ENCODE peak calls at places on chromosomes 11 and 22, in six cellular contexts. W is PC-3, N is upper lobe of left lung, S is thoracic aorta, Y is body of pancreas, A is lung. M is an unnamed sample.

GRCh38 chr11:86814775-86815174 is 14.4 kb downstream of the PRSS23 start:
- ATAC-seq in S (peak; percentile 25), N (no peak), Y (no peak), W (peak; percentile 22), A (no peak), M (no peak)

GRCh38 chr11:43913829-43914380 is 28.5 kb upstream of the C11orf96 start:
- ATAC-seq in A (no peak), N (no peak), S (no peak), Y (no peak), W (no peak), M (no peak)

GRCh38 chr22:49177666-49178065 is 650.0 kb downstream of the BRD1 start:
- ATAC-seq in A (no peak), N (no peak), S (no peak), Y (no peak), W (no peak), M (no peak)

GRCh38 chr11:113850188-113850587 is 25.2 kb downstream of the USP28 start:
- ATAC-seq in S (no peak), W (no peak), N (no peak), A (no peak), Y (no peak), M (no peak)

GRCh38 chr11:77397631-77398030 is 76.3 kb downstream of the PAK1 start:
- ATAC-seq in W (no peak), N (no peak), S (no peak), A (no peak), Y (no peak), M (no peak)

GRCh38 chr22:37560682-37561208 is 465 bp downstream of the CDC42EP1 start:
- ATAC-seq in W (peak; percentile 7), A (no peak), N (no peak), S (peak; percentile 31), Y (peak; percentile 20), M (peak; percentile 34)

GRCh38 chr11:107623183-107623582 is 32.2 kb downstream of the ELMOD1 start:
- ATAC-seq in W (peak; percentile 38), Y (no peak), S (no peak), N (no peak), A (peak; percentile 34), M (no peak)

GRCh38 chr22:19896665-19897355 is 42.1 kb upstream of the GNB1L start:
- ATAC-seq in S (no peak), A (no peak), W (no peak), N (no peak), Y (no peak), M (no peak)

GRCh38 chr11:32348502-32348901 is 86.8 kb downstream of the WT1 start:
- ATAC-seq in Y (no peak), S (no peak), A (no peak), N (no peak), W (no peak), M (no peak)

GRCh38 chr11:64591257-64592233 is 525 bp downstream of the SLC22A12 start:
- ATAC-seq in S (no peak), A (no peak), Y (no peak), N (no peak), W (no peak), M (no peak)

GRCh38 chr11:78645226-78646202 is 70.8 kb upstream of the NARS2 start:
- ATAC-seq in A (peak; percentile 85), S (no peak), W (peak; percentile 73), Y (peak; percentile 81), N (peak; percentile 83), M (peak; percentile 46)

GRCh38 chr11:19598456-19598855 is 114.2 kb upstream of the NAV2 start:
- ATAC-seq in W (no peak), S (no peak), A (no peak), N (no peak), Y (no peak), M (no peak)

GRCh38 chr11:69320326-69320725 is 26.4 kb downstream of the MYEOV start:
- ATAC-seq in W (peak; percentile 21), A (no peak), S (no peak), Y (peak; percentile 87), N (no peak), M (no peak)

GRCh38 chr22:44732017-44732561 is 20.3 kb upstream of the ARHGAP8 start:
- ATAC-seq in Y (no peak), N (no peak), S (no peak), W (no peak), A (no peak), M (no peak)

GRCh38 chr11:88414385-88414861 is 76.9 kb upstream of the CTSC start:
- ATAC-seq in N (peak; percentile 63), Y (peak; percentile 21), A (peak; percentile 50), W (peak; percentile 16), S (no peak), M (no peak)

GRCh38 chr11:67504023-67504949 is 877 bp downstream of the PITPNM1 start:
- ATAC-seq in A (no peak), N (no peak), W (no peak), S (no peak), Y (no peak), M (no peak)

GRCh38 chr11:60848714-60849151 is 6.8 kb downstream of the CCDC86 start:
- ATAC-seq in A (no peak), W (no peak), Y (no peak), S (no peak), N (no peak), M (no peak)

GRCh38 chr11:134425413-134425812 is 13.4 kb upstream of the B3GAT1 start:
- ATAC-seq in N (no peak), A (no peak), W (no peak), Y (no peak), S (no peak), M (no peak)

GRCh38 chr22:18000441-18001039 is 23.8 kb downstream of the MICAL3 start:
- ATAC-seq in S (no peak), Y (no peak), N (no peak), A (peak; percentile 3), W (peak; percentile 6), M (no peak)

GRCh38 chr11:47269002-47269828 is 718 bp upstream of the MADD start:
- ATAC-seq in Y (peak; percentile 88), N (peak; percentile 96), A (peak; percentile 94), W (peak; percentile 70), S (peak; percentile 78), M (peak; percentile 94)

GRCh38 chr11:47271328-47271727 is 1.4 kb downstream of the MADD start:
- ATAC-seq in S (no peak), A (no peak), N (no peak), Y (no peak), W (no peak), M (no peak)

GRCh38 chr11:47271961-47272661 is 2.2 kb downstream of the MADD start:
- ATAC-seq in N (no peak), Y (no peak), A (no peak), W (no peak), S (no peak), M (no peak)

GRCh38 chr11:47269829-47270305 is at the start of gene MADD:
- ATAC-seq in A (peak; percentile 93), Y (peak; percentile 88), W (peak; percentile 83), N (peak; percentile 94), S (peak; percentile 66), M (peak; percentile 94)

DNA sequence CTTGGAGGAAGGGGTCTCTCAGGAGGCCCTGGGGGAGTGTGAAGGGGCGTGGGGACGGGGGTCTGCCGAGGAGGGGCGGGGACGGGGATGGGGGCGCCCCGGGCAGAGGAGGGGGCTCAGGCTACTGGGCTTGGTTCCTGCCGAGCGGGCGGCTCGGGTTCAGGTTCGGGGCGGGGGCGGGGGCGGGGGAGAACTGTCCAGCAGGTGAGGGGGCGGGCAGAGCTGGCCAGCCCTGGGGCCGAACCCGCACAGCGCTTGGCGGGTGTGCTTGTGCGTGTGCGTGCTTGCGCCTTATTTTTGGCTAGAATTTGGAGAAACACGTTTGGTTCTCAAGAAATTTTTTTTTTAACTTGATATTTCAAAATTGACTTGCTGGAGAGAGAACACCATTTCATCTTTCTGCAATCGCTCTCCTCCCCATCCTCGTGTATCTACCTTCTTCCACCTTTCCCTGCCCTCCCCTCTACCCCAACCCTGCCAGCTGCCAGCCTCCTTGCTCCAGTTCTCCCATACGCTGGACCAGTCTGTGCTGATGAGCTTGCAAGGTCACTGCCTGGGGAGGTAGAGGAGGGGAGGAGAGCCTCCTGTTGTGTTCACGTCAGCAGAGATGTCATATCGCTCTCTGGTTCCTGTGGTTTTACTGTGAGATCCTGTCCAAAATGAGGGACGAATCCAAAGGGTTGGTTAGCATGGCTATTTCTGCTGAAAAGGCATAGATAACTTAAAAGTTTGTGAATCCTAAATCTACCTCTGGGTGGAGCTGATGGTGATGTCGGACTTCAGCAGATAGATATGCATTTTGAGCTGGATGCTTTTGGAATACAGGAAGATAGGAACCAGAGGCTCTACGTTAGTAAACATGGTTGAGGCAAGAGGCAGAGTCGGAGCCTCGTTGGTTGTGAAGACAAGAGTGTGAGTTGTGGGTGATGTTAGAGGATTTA is 668 bp downstream of the MADD start:
- ATAC-seq in S (no peak), N (no peak), W (peak; percentile 3), A (no peak), Y (no peak), M (no peak)
- H3K27ac ChIP-seq in S (peak overlapping the region; percentile 86), N (peak overlapping the region; percentile 95), W (peak overlapping the region; percentile 82), A (peak overlapping the region; percentile 90), Y (peak overlapping the region; percentile 98), M (peak overlapping the region; percentile 85)

DNA sequence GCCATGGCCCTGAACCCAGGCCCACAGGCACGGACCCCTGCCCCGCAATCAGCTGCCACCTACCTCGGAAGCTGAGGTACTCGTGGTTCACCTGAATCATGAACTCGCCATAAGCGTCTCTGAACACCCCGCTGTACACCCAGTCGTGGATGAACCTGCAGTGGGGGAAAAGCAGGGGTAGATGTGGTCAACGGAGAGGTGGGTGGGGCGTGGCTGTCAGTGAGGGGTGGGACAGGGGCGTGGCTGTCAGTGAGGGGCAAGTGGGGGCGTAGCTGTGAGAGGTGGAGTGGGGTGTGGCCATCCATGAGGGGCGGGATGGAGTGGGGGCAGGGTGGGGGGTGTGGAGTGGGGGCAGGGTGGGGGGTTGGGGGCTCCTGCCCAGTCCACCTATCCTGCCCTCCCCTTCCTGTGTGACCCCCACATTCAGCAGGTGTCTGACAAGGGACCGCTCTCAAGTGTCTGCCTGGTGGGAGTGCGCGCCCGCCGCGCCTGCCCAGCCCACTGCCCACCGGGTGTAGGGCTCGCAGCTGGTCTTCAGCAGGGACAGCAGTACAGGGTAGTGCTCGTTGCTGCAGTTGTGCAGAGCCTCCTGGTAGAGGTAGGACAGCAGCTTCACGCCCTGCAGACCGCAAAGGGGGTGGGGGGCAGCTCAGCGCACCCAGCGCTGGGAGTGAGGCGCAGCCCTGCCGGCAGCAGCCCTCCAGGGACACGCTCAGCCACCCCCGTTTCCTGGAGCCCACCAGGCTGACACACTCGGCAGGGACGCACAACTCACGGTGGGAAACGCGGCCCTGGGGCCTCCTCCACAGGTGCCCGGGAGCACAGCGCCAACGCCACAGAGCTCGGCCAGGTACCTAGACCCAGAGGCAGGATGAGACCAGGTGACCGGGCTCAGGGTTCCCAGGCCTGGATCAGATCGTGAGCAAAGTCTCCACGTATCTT is 18.3 kb downstream of the TUBGCP6 start:
- ATAC-seq in S (no peak), N (no peak), A (no peak), Y (no peak), W (no peak), M (no peak)
- H3K36me3 ChIP-seq in S (peaks cover 53% of the 10 kb centered on the region), N (peaks cover 79% of the 10 kb centered on the region), A (peaks cover 4% of the 10 kb centered on the region), Y (peaks cover 21% of the 10 kb centered on the region), W (no peaks in the 10 kb centered on the region), M (peaks cover 98% of the 10 kb centered on the region)

DNA sequence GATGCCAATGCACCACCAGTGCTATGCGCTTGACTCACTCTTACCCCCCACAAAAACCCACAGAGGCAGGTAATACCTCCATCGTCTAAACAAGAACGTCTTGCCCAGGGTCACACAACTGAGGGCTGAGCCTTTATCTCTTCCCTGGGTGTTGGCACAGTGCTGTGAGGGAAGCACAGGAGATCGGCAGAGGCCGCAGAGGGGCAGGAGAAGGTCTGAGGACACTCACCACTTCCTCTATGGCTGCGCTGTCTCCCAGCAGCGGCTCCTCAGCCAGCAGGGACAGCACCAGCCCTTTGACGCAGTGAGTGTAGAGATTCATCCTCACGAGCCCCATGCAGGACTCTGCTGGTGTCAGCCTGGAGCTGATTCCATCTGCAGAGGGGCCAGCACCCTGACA is 19.9 kb downstream of the HPS4 start:
- ATAC-seq in W (no peak), A (no peak), N (no peak), S (no peak), Y (no peak), M (no peak)
- H3K27ac ChIP-seq in W (no peak overlapping the region), A (no peak overlapping the region), N (no peak overlapping the region), S (no peak overlapping the region), Y (no peak overlapping the region), M (no peak overlapping the region)

GRCh38 chr22:21693333-21693998 is 27.7 kb downstream of the PPIL2 start:
- ATAC-seq in Y (no peak), A (no peak), S (no peak), W (no peak), N (no peak), M (no peak)
- H3K36me3 ChIP-seq in Y (peaks cover 28% of the 10 kb centered on the region), A (peaks cover 6% of the 10 kb centered on the region), S (peaks cover 35% of the 10 kb centered on the region), W (no peaks in the 10 kb centered on the region), N (peaks cover 89% of the 10 kb centered on the region), M (peaks cover 89% of the 10 kb centered on the region)